ENCODE peak calls at places on chromosomes 6 and 20, in seven cellular contexts. P is GM10248, S is endothelial cell, D is osteoblast, C is RWPE1, H is uterus, W is kidney. F is an unnamed sample.

GRCh38 chr20:38757145-38757800 is 9.0 kb downstream of the ACTR5 start:
- DNase-seq in S (peak), H (no peak), C (no peak), D (peak), P (no peak), W (no peak), F (no peak)

GRCh38 chr20:36572701-36573102 is 695 bp upstream of the TGIF2 start:
- DNase-seq in C (no peak), H (no peak), P (peak), W (no peak), D (peak), S (peak), F (peak)

GRCh38 chr6:11058406-11058805 is 14.3 kb upstream of the ELOVL2 start:
- DNase-seq in H (no peak), S (no peak), P (no peak), W (no peak), D (peak), C (no peak), F (no peak)

GRCh38 chr6:94254689-94255088 is 835.3 kb upstream of the EPHA7 start:
- DNase-seq in P (no peak), C (no peak), D (no peak), W (no peak), S (no peak), H (no peak), F (no peak)

GRCh38 chr6:13859871-13860555 is 45.7 kb upstream of the MCUR1 start:
- DNase-seq in W (peak), S (peak), D (no peak), P (no peak), H (no peak), C (no peak), F (no peak)

GRCh38 chr6:27176096-27176495 is 71.4 kb upstream of the PRSS16 start:
- DNase-seq in H (no peak), S (no peak), C (no peak), W (no peak), P (no peak), D (no peak), F (no peak)

GRCh38 chr6:18414102-18414501 is 27.0 kb downstream of the RNF144B start:
- DNase-seq in P (no peak), W (no peak), D (no peak), C (no peak), S (no peak), H (no peak), F (no peak)

GRCh38 chr20:34968020-34968775 is 12.5 kb downstream of the MYH7B start:
- DNase-seq in H (no peak), D (peak), W (no peak), C (no peak), S (no peak), P (no peak), F (no peak)

DNA sequence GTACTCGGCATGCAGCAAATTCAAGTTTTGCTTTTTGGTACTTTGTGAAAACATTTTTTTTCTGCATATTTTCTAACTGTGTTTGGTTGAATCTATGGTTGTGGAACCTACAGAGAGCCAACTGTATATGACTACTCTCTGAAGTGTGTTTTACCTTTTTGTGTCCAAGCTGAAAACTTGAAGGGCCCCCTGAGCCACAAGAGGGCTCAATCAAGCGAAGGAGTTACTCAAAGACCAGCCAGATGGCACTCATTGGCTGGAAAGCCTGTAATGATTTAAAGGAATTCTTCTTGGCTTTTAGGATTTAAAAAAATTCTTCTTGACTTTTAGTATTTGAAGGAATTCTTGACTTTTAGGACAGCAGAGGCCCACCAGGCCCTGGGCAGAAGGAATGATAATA is 27.0 kb upstream of the ECI2 start:
- DNase-seq in S (no peak), W (no peak), D (no peak), C (no peak), P (no peak), H (no peak), F (no peak)
- TF ChIP-seq CTCF in S (no peak), W (no peak), D (no peak), C (no peak), P (no peak), H (no peak), F (no peak)

GRCh38 chr6:49570474-49571079 is 20.1 kb downstream of the C6orf141 start:
- DNase-seq in D (no peak), S (no peak), W (no peak), P (no peak), H (no peak), C (no peak), F (no peak)
- TF ChIP-seq CTCF in D (no peak), S (no peak), W (no peak), P (no peak), H (no peak), C (peak), F (no peak)

GRCh38 chr6:95866732-95867131 is 149.0 kb upstream of the FUT9 start:
- DNase-seq in W (no peak), D (no peak), P (no peak), H (no peak), S (peak), C (peak), F (peak)
- TF ChIP-seq CTCF in W (peak), D (no peak), P (peak), H (no peak), S (peak), C (peak), F (no peak)

GRCh38 chr20:33667245-33668086 is 723 bp downstream of the ACTL10 start:
- DNase-seq in S (no peak), D (peak), P (peak), H (peak), C (no peak), W (peak), F (peak)
- TF ChIP-seq CTCF in S (peak), D (no peak), P (no peak), H (peak), C (no peak), W (no peak), F (peak)

DNA sequence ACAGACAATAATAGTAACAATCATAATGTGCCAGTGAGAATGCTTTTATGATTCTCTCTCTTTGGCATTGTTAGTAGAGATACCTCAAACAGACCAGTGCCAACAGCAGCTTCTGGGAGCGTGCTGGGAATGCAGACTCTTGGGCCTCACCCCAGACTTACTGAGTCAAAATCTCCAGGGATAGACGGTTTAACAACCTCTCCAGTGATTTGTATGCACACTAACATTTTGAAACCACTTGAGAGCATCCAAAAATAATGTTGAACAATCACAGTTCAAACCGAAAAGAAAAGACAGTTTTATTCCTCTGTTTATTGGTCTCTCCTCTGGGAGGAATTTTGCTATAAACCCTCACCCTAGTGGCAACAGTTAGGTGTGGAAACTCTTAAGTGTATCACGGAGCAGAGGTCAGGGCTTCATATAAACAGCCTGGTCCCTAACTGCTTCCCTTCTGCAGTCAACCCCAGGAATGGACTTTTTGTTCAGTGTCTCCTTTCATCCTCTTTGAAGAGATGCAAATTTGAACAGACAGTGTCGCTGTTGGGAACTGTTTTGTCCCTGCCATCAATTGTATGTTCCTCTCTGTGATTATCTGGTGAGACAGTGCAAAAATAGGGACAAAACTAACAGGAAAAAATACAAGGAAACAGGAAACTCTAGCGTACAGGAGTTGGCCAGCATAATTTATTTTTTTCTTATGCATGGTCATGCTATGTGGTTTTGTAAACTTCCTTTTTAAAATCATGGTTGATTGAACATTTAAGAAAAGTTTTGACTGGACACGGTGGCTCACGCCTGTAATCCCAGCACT is 162.4 kb upstream of the BTBD3 start:
- DNase-seq in C (no peak), H (no peak), S (peak), D (peak), W (no peak), P (no peak), F (no peak)
- TF ChIP-seq CTCF in C (no peak), H (no peak), S (no peak), D (peak), W (no peak), P (no peak), F (no peak)

DNA sequence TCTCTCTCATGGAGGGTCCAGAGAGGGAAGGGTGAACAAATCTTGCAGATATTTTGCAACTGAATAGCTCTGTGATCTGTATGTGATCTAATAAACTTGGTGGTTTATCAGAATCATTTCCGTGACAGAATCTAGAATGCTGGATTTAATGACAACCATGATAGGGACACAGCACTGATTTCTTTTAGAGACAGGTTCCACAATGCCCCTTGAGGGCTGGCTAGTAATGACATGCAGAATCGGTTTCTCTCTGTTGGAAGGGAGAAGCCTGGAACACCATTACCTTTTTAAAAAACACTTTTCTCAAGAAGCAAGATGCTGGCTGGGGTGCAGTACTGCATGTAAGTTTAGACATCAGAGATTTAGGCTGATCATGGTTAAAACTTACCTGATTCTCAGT is 313.4 kb downstream of the CDH26 start:
- DNase-seq in H (no peak), W (no peak), D (no peak), P (no peak), S (peak), C (peak), F (no peak)
- TF ChIP-seq CTCF in H (no peak), W (no peak), D (peak), P (no peak), S (peak), C (peak), F (no peak)

DNA sequence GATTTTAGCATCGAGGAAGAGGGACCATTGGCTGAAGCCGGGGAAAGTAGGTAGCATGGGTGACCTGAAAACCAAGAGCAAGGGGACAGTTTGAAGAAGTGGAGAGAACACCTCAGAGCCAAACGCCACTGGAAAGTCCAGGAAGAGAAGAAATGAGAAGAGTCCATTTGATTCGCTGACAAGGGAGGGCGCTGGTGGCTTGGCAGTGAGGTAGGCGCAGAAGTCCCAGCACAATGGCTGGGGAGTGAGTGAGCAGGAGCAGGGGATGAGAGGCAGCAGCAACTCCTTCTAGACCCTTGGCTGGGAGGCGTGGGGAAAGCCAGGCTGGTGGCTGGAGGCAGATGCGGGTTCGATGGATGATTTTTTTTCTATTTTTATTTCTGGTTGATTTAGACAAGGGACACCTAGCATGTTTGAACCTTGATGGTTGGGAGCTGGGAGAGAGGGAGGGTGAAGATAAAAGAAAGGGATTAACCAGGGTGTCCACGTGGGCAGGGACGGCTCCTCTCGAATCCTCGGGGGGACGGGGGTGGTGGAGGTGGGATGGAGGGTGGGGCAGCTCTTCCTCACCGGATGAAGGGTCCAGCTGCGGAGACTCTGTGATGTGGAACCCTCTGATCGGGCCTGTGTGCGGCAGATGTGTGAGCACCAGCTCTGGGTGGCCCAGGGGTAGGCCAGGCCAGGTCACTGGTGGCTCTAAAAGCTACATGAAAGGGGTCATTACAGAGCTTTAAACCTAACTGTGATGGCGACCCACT is 164.2 kb downstream of the NFATC2 start:
- DNase-seq in D (no peak), H (no peak), C (no peak), S (peak), P (no peak), W (no peak), F (no peak)
- TF ChIP-seq CTCF in D (peak), H (no peak), C (no peak), S (no peak), P (peak), W (no peak), F (no peak)

GRCh38 chr6:322940-323729 is 30.8 kb downstream of the DUSP22 start:
- DNase-seq in W (peak), H (no peak), C (no peak), S (no peak), D (no peak), P (no peak), F (no peak)

GRCh38 chr6:320351-321157 is 28.3 kb downstream of the DUSP22 start:
- DNase-seq in W (no peak), D (no peak), P (no peak), C (no peak), H (no peak), S (no peak), F (no peak)

GRCh38 chr6:321158-321438 is 28.8 kb downstream of the DUSP22 start:
- DNase-seq in H (no peak), D (no peak), P (no peak), S (no peak), W (no peak), C (no peak), F (no peak)

GRCh38 chr6:323730-324088 is 31.4 kb downstream of the DUSP22 start:
- DNase-seq in W (no peak), C (no peak), S (no peak), H (no peak), D (no peak), P (no peak), F (no peak)

GRCh38 chr6:322205-322930 is 30.1 kb downstream of the DUSP22 start:
- DNase-seq in D (no peak), C (no peak), W (peak), P (no peak), S (no peak), H (no peak), F (no peak)
- TF ChIP-seq CTCF in D (no peak), C (no peak), W (no peak), P (peak), S (no peak), H (no peak), F (no peak)

GRCh38 chr6:35082046-35082732 is 59.0 kb downstream of the TCP11 start:
- DNase-seq in D (peak), W (no peak), H (no peak), S (no peak), P (no peak), C (no peak), F (no peak)

GRCh38 chr6:35079311-35080000 is 61.7 kb downstream of the TCP11 start:
- DNase-seq in P (no peak), D (peak), H (peak), W (no peak), C (no peak), S (no peak), F (no peak)

GRCh38 chr6:35080016-35080680 is 61.0 kb downstream of the TCP11 start:
- DNase-seq in S (no peak), D (peak), P (no peak), H (peak), W (no peak), C (no peak), F (no peak)

GRCh38 chr6:35081426-35081851 is 59.7 kb downstream of the TCP11 start:
- DNase-seq in S (no peak), H (no peak), W (no peak), P (no peak), C (no peak), D (peak), F (no peak)

DNA sequence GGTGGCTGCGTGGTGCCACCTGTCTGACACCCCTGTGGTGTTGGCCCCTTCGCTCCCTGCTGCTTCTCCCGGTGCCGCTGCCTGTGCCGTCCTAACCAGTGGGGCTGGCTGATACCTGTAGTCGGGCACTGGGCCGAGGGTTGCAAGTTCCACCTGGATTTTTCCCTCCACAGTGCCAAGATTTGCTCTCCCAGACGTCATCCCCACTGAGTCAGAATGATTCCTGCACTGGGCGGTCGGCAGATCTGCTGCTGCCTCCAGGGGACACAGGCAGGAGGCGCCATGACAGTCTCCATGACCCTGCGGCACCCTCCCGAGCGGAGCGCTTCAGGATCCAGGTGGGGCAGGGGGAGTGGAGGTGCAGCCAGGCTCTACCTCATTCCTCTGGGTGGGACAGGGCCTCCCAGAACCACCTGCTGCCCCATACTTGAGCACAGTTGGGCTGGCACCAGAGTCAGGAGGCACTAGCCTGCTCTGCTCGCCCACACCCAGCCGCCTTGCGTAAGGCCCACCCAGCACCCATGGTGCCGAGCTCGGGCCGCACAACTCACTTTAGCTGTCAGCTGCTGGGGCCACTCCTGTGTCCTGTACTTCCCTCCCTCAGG is 60.2 kb downstream of the TCP11 start:
- DNase-seq in H (peak), S (no peak), D (peak), W (no peak), C (no peak), P (no peak), F (no peak)
- TF ChIP-seq CTCF in H (no peak), S (no peak), D (no peak), W (no peak), C (no peak), P (no peak), F (peak)

GRCh38 chr6:121435444-121436069 is at the start of gene GJA1:
- DNase-seq in W (no peak), H (peak), D (peak), S (peak), P (no peak), C (peak), F (peak)

GRCh38 chr6:121426686-121427085 is 8.8 kb upstream of the GJA1 start:
- DNase-seq in W (no peak), C (no peak), H (no peak), P (no peak), D (no peak), S (no peak), F (no peak)

GRCh38 chr6:121436172-121436965 is 923 bp downstream of the GJA1 start:
- DNase-seq in P (no peak), W (no peak), C (peak), H (peak), S (no peak), D (no peak), F (peak)

GRCh38 chr6:121434037-121434770 is 1.2 kb upstream of the GJA1 start:
- DNase-seq in D (no peak), P (no peak), C (no peak), W (no peak), S (no peak), H (peak), F (no peak)

DNA sequence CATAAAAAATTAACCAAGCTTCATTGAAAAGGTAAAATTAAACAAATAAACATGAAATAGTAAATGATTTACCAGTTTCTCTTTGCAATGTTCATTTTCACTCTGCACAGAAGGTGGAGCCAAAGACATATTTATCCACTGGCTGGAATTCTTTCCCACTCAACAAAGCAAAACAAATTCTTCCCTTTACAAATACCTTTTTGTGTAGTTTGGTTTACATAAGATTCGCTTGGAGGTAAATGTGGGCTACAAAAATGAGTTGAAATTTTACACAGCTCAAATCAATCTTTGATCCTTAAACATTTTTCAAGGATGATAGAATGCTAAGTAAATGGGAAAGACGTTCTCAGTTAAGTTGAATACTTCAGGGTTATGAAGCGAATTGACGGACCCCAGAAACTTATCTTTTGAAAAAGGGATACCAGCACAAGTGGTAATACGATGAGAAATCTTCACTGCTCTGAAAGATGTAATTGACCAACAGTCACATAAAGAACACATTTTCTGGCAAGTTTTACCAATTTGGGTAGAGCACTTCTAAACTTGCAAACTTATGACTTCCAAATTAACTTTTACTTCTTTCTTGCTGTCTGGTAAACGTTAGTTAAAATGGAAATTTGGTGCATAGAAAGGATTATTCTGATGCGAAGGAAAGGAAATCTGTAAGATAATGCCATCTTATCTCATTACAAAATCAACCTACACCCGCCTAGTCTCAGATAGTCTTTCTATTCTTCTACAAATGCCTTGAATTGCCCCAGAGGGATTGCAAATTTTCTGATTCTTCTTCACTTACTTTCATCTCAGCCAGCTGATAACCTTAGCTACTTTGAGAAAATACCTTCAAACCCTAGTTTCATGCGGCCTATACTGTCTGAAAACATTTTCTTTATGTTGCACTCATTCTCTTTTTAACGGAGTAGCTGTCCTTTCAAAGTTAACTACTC is 4.7 kb upstream of the GJA1 start:
- DNase-seq in D (peak), C (peak), P (no peak), W (no peak), S (no peak), H (no peak), F (peak)
- TF ChIP-seq CTCF in D (peak), C (peak), P (peak), W (peak), S (peak), H (peak), F (no peak)